ENCODE peak calls at places on chromosome 12, in nine cellular contexts. I is T1000; T is NCI-H1092; E is RWPE1; D is hepatocyte; W is stimulated activated CD4-positive, alpha-beta T cell treated with anti-CD3 and anti-CD28 coated beads, Interleukin-1b, Interleukin-23, amount 100 ng/mL, for 24 hours; L is germinal center; A is activated CD4-positive, alpha-beta memory T cell treated with anti-CD3 and anti-CD28 coated beads for 36 hours; X is GM23338. P is an unnamed sample.

GRCh38 chr12:29455087-29455486 is 42.4 kb downstream of the OVCH1 start:
- DNase-seq in I (no peak), T (no peak), E (no peak), D (no peak), W (no peak), L (no peak), A (no peak), X (no peak), P (no peak)

GRCh38 chr12:69933115-69933552 is 108.1 kb downstream of the MYRFL start:
- DNase-seq in I (no peak), T (no peak), E (no peak), D (no peak), W (no peak), L (no peak), A (no peak), X (peak), P (no peak)

GRCh38 chr12:111411187-111411764 is 5.6 kb downstream of the SH2B3 start:
- DNase-seq in I (no peak), T (no peak), E (no peak), D (no peak), W (no peak), L (no peak), A (peak), X (no peak), P (no peak)

GRCh38 chr12:88471641-88472040 is 108.6 kb downstream of the KITLG start:
- DNase-seq in I (peak), T (no peak), E (peak), D (no peak), W (no peak), L (no peak), A (no peak), X (peak), P (no peak)

GRCh38 chr12:58557156-58557555 is 363.1 kb downstream of the LRIG3 start:
- DNase-seq in I (no peak), T (no peak), E (peak), D (peak), W (no peak), L (no peak), A (no peak), X (no peak), P (no peak)

GRCh38 chr12:11731455-11731854 is 82.0 kb downstream of the ETV6 start:
- DNase-seq in I (no peak), T (no peak), E (peak), D (no peak), W (no peak), L (peak), A (no peak), X (no peak), P (no peak)

GRCh38 chr12:837548-837947 is 85.2 kb downstream of the WNK1 start:
- DNase-seq in I (no peak), T (no peak), E (no peak), D (peak), W (no peak), L (no peak), A (no peak), X (no peak), P (no peak)

GRCh38 chr12:111937429-111937828 is 75.5 kb downstream of the TMEM116 start:
- DNase-seq in I (no peak), T (no peak), E (no peak), D (no peak), W (no peak), L (no peak), A (no peak), X (no peak), P (no peak)

GRCh38 chr12:56205445-56205844 is 16.2 kb upstream of the SMARCC2 start:
- DNase-seq in I (no peak), T (no peak), E (no peak), D (no peak), W (no peak), L (no peak), A (no peak), X (no peak), P (no peak)

GRCh38 chr12:98406378-98406777 is 109.0 kb upstream of the TMPO start:
- DNase-seq in I (no peak), T (no peak), E (no peak), D (no peak), W (no peak), L (no peak), A (no peak), X (no peak), P (no peak)

GRCh38 chr12:100031821-100032220 is 47.1 kb upstream of the ANKS1B start:
- DNase-seq in I (no peak), T (no peak), E (no peak), D (no peak), W (no peak), L (no peak), A (no peak), X (no peak), P (no peak)